ENCODE peak calls at places on chromosome 20, in four cellular contexts. K is AG04450, B is H1, Y is heart right ventricle. C is an unnamed sample.

GRCh38 chr20:37711001-37711400 is 17.2 kb downstream of the CTNNBL1 start:
- DNase-seq in K (no peak), B (no peak), Y (no peak), C (no peak)

GRCh38 chr20:49874601-49875116 is 40.7 kb downstream of the SPATA2 start:
- DNase-seq in K (no peak), B (no peak), Y (no peak), C (no peak)

GRCh38 chr20:46255440-46256104 is 52.7 kb downstream of the CDH22 start:
- DNase-seq in K (no peak), B (no peak), Y (peak), C (no peak)

GRCh38 chr20:50320910-50321796 is 130.5 kb downstream of the CEBPB start:
- DNase-seq in K (peak), B (peak), Y (peak), C (no peak)

GRCh38 chr20:49794336-49795124 is 18.1 kb upstream of the SLC9A8 start:
- DNase-seq in K (no peak), B (no peak), Y (no peak), C (no peak)

GRCh38 chr20:8853805-8854338 is 215.0 kb upstream of the PLCB4 start:
- DNase-seq in K (peak), B (no peak), Y (peak), C (peak)

GRCh38 chr20:23235173-23236027 is 115.2 kb upstream of the NXT1 start:
- DNase-seq in K (no peak), B (peak), Y (peak), C (no peak)

GRCh38 chr20:60062431-60063336 is 104.5 kb downstream of the CDH26 start:
- DNase-seq in K (no peak), B (no peak), Y (no peak), C (peak)

GRCh38 chr20:23613676-23614075 is 8.0 kb upstream of the CST9 start:
- DNase-seq in K (no peak), B (no peak), Y (no peak), C (no peak)

GRCh38 chr20:57991211-57991841 is 237.1 kb downstream of the ANKRD60 start:
- DNase-seq in K (no peak), B (no peak), Y (no peak), C (peak)

GRCh38 chr20:49803418-49803817 is 9.2 kb upstream of the SLC9A8 start:
- DNase-seq in K (no peak), B (no peak), Y (no peak), C (no peak)

GRCh38 chr20:52047811-52048302 is 143.7 kb downstream of the ZFP64 start:
- DNase-seq in K (no peak), B (peak), Y (peak), C (no peak)

GRCh38 chr20:63706852-63707557 is 771 bp downstream of the ARFRP1 start:
- DNase-seq in K (no peak), B (peak), Y (peak), C (no peak)

GRCh38 chr20:16405254-16405653 is 168.0 kb downstream of the KIF16B start:
- DNase-seq in K (no peak), B (no peak), Y (no peak), C (no peak)

GRCh38 chr20:46336735-46337134 is 28.4 kb upstream of the CDH22 start:
- DNase-seq in K (no peak), B (no peak), Y (no peak), C (no peak)

GRCh38 chr20:56687061-56687460 is 58.0 kb downstream of the TFAP2C start:
- DNase-seq in K (no peak), B (no peak), Y (no peak), C (no peak)

GRCh38 chr20:44019638-44020335 is 105.1 kb downstream of the TOX2 start:
- DNase-seq in K (no peak), B (no peak), Y (no peak), C (no peak)

GRCh38 chr20:63878855-63879254 is 13.8 kb downstream of the TPD52L2 start:
- DNase-seq in K (no peak), B (no peak), Y (no peak), C (no peak)

GRCh38 chr20:44839481-44839880 is 29.1 kb upstream of the RIMS4 start:
- DNase-seq in K (no peak), B (no peak), Y (no peak), C (no peak)

GRCh38 chr20:63645218-63645617 is 8.0 kb downstream of the STMN3 start:
- DNase-seq in K (no peak), B (no peak), Y (no peak), C (no peak)

GRCh38 chr20:20638877-20639276 is 73.6 kb downstream of the RALGAPA2 start:
- DNase-seq in K (no peak), B (no peak), Y (no peak), C (no peak)

GRCh38 chr20:46117704-46118467 is at the start of gene CD40:
- DNase-seq in K (no peak), B (peak), Y (peak), C (no peak)

GRCh38 chr20:24743641-24744040 is 205.4 kb upstream of the CST7 start:
- DNase-seq in K (no peak), B (no peak), Y (no peak), C (no peak)

GRCh38 chr20:21539512-21539911 is 25.6 kb upstream of the NKX2-2 start:
- DNase-seq in K (no peak), B (no peak), Y (no peak), C (no peak)

GRCh38 chr20:32535316-32535952 is 49.7 kb downstream of the NOL4L start:
- DNase-seq in K (no peak), B (no peak), Y (no peak), C (no peak)

GRCh38 chr20:43534016-43534415 is 24.8 kb upstream of the SGK2 start:
- DNase-seq in K (no peak), B (no peak), Y (no peak), C (no peak)

GRCh38 chr20:22414354-22414753 is 170.0 kb downstream of the FOXA2 start:
- DNase-seq in K (no peak), B (no peak), Y (no peak), C (peak)

GRCh38 chr20:15604406-15604805 is 968.8 kb downstream of the KIF16B start:
- DNase-seq in K (no peak), B (no peak), Y (no peak), C (no peak)

GRCh38 chr20:5654557-5654956 is 95.6 kb upstream of the SHLD1 start:
- DNase-seq in K (peak), B (no peak), Y (no peak), C (peak)

GRCh38 chr20:19631410-19631809 is 126.6 kb upstream of the RIN2 start:
- DNase-seq in K (no peak), B (no peak), Y (no peak), C (no peak)

GRCh38 chr20:2303693-2304092 is 7.9 kb downstream of the TGM3 start:
- DNase-seq in K (no peak), B (no peak), Y (no peak), C (no peak)

GRCh38 chr20:12466915-12467314 is 541.9 kb upstream of the SPTLC3 start:
- DNase-seq in K (no peak), B (no peak), Y (no peak), C (no peak)

GRCh38 chr20:31662372-31662854 is 24.7 kb downstream of the COX4I2 start:
- DNase-seq in K (no peak), B (no peak), Y (no peak), C (no peak)

GRCh38 chr20:43798591-43799149 is 71.9 kb upstream of the GTSF1L start:
- DNase-seq in K (no peak), B (no peak), Y (no peak), C (no peak)

GRCh38 chr20:25077610-25078169 is 4.3 kb downstream of the VSX1 start:
- DNase-seq in K (no peak), B (peak), Y (no peak), C (no peak)

GRCh38 chr20:1357921-1358671 is 29.2 kb upstream of the SDCBP2 start:
- DNase-seq in K (no peak), B (no peak), Y (no peak), C (no peak)

GRCh38 chr20:4108495-4109306 is 93.3 kb upstream of the RNF24 start:
- DNase-seq in K (peak), B (peak), Y (peak), C (peak)

GRCh38 chr20:35617397-35618031 is 1.9 kb downstream of the SPAG4 start:
- DNase-seq in K (no peak), B (peak), Y (peak), C (peak)

GRCh38 chr20:35616465-35617396 is 1.1 kb downstream of the SPAG4 start:
- DNase-seq in K (peak), B (peak), Y (peak), C (peak)

GRCh38 chr20:35618372-35619131 is 2.9 kb downstream of the SPAG4 start:
- DNase-seq in K (no peak), B (peak), Y (no peak), C (no peak)

GRCh38 chr20:35618032-35618371 is 2.4 kb downstream of the SPAG4 start:
- DNase-seq in K (no peak), B (no peak), Y (no peak), C (no peak)

GRCh38 chr20:35615667-35616464 is at the start of gene SPAG4:
- DNase-seq in K (no peak), B (peak), Y (peak), C (no peak)
- H3K4me3 ChIP-seq in K (peak), B (peak), Y (peak), C (peak)

DNA sequence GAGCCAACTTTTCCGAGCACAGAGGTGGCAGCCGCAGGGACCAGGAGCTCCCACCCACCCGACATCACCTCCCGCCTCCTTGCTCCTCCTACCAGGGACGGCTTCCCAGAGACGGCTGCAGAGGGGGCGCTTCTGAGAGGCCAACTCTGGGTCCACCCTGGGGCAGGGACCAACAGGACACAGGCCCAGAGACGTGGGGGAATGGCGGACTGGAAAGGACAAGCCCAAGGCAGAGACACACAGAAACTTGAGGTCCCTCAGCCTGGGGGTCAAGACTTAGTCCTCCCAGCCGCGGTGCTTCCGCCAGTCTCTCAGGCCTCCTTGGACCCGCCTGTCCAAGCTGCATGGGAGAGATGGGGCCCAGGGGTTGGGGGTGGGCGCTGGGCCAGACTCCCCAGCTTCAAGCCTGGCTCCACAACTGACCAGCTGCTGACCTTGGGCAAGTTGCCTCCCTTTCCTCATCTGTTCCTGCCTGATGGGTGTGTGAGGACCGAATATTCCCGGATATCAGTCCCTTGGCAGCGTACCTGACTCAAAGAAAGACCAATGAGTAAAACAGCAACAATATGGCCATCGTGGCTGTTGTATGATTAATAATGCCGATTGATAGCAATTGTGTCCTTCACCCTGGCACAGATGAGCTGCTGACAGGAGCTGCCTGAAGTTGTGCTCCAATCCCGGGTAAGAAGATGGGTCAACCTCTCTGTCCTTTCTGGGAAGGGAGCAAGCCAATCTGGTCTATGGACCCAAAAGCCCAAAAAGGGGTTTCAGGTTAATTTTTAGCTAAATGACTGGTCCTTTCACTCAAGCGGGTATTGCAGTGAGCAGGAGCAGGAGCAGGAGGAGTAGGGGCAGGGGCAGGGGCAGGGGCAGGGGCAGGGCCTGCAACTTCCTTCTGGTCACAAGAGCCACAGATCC is 165.0 kb downstream of the TAF4 start:
- DNase-seq in K (no peak), B (no peak), Y (no peak), C (no peak)
- TF ChIP-seq CTCF in K (no peak), B (no peak), Y (no peak), C (no peak)

GRCh38 chr20:40207618-40208017 is 481.4 kb downstream of the MAFB start:
- DNase-seq in K (no peak), B (no peak), Y (no peak), C (no peak)
- H3K4me3 ChIP-seq in K (no peak), B (no peak), Y (no peak), C (no peak)

DNA sequence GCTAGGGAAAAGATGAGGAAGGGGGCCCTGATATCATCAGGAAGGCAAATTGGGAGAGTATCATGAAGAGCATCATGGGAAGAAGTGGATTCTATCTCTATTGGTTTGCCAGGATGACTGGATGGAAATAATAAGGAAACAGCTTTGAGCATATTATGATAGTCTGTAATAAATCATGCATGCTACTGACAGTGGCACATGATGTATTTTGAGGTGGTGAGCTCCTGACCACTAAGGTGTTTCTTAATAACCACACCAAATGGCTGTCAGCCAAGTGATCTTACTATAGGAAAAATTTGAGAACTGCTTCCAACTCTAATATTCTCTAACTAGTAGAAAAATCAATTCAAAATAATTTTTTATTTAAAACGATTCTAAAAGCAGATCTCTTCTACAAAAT is 548.4 kb upstream of the JAG1 start:
- DNase-seq in K (no peak), B (no peak), Y (no peak), C (no peak)
- TF ChIP-seq CTCF in K (no peak), B (no peak), Y (no peak), C (no peak)